ENCODE peak calls at places on chromosomes 13 and 19, in ten cellular contexts. One of them, this sample, is unnamed.

GRCh38 chr13:106522112-106522511 is 13.3 kb downstream of the EFNB2 start:
- DNase-seq in GM13976: no peak
- DNase-seq in NCI-H524: no peak
- DNase-seq in stimulated activated CD4-positive, alpha-beta T cell treated with anti-CD3 and anti-CD28 coated beads, Interleukin-2, amount 100 ng/mL, for 48 hours: no peak
- DNase-seq in NCI-H1092 treated with DMSO at 0.1 percent for 48 hours: no peak
- DNase-seq in fibroblast of pulmonary artery: no peak
- DNase-seq in WERI-Rb-1: no peak
- DNase-seq in NCI-H1436: no peak
- DNase-seq in NCI-H2029: no peak
- DNase-seq in neural crest cell: no peak
- DNase-seq in this sample: no peak

GRCh38 chr19:39846678-39847486 is 703 bp upstream of the FBL start:
- DNase-seq in GM13976: no peak
- DNase-seq in stimulated activated CD4-positive, alpha-beta T cell treated with anti-CD3 and anti-CD28 coated beads, Interleukin-2, amount 100 ng/mL, for 48 hours: no peak
- DNase-seq in NCI-H2029: no peak
- DNase-seq in WERI-Rb-1: peak; percentile 44
- DNase-seq in NCI-H1092 treated with DMSO at 0.1 percent for 48 hours: no peak
- DNase-seq in NCI-H1436: no peak
- DNase-seq in neural crest cell: no peak
- DNase-seq in NCI-H524: no peak
- DNase-seq in fibroblast of pulmonary artery: no peak
- DNase-seq in this sample: no peak

GRCh38 chr19:531009-531752 is 379 bp upstream of the CDC34 start:
- DNase-seq in NCI-H2029: peak; percentile 79
- DNase-seq in NCI-H524: peak; percentile 79
- DNase-seq in NCI-H1436: peak; percentile 83
- DNase-seq in NCI-H1092 treated with DMSO at 0.1 percent for 48 hours: peak; percentile 84
- DNase-seq in stimulated activated CD4-positive, alpha-beta T cell treated with anti-CD3 and anti-CD28 coated beads, Interleukin-2, amount 100 ng/mL, for 48 hours: peak; percentile 86
- DNase-seq in WERI-Rb-1: peak; percentile 94
- DNase-seq in fibroblast of pulmonary artery: peak; percentile 82
- DNase-seq in neural crest cell: peak; percentile 84
- DNase-seq in GM13976: peak; percentile 99
- DNase-seq in this sample: peak; percentile 79

GRCh38 chr19:56110515-56111448 is 10.3 kb downstream of the ZNF787 start:
- DNase-seq in NCI-H1092 treated with DMSO at 0.1 percent for 48 hours: no peak
- DNase-seq in stimulated activated CD4-positive, alpha-beta T cell treated with anti-CD3 and anti-CD28 coated beads, Interleukin-2, amount 100 ng/mL, for 48 hours: no peak
- DNase-seq in NCI-H524: no peak
- DNase-seq in NCI-H1436: no peak
- DNase-seq in NCI-H2029: no peak
- DNase-seq in fibroblast of pulmonary artery: peak; percentile 58
- DNase-seq in GM13976: peak; percentile 45
- DNase-seq in neural crest cell: no peak
- DNase-seq in WERI-Rb-1: peak; percentile 39
- DNase-seq in this sample: no peak

GRCh38 chr19:40739030-40739839 is 11.0 kb downstream of the ACTMAP start:
- DNase-seq in NCI-H2029: no peak
- DNase-seq in GM13976: no peak
- DNase-seq in neural crest cell: no peak
- DNase-seq in stimulated activated CD4-positive, alpha-beta T cell treated with anti-CD3 and anti-CD28 coated beads, Interleukin-2, amount 100 ng/mL, for 48 hours: no peak
- DNase-seq in NCI-H524: no peak
- DNase-seq in NCI-H1436: no peak
- DNase-seq in fibroblast of pulmonary artery: no peak
- DNase-seq in NCI-H1092 treated with DMSO at 0.1 percent for 48 hours: no peak
- DNase-seq in WERI-Rb-1: no peak
- DNase-seq in this sample: no peak

GRCh38 chr19:55638864-55639359 is 1.9 kb upstream of the ZNF580 start:
- DNase-seq in NCI-H1436: no peak
- DNase-seq in GM13976: no peak
- DNase-seq in NCI-H524: peak; percentile 80
- DNase-seq in stimulated activated CD4-positive, alpha-beta T cell treated with anti-CD3 and anti-CD28 coated beads, Interleukin-2, amount 100 ng/mL, for 48 hours: peak; percentile 54
- DNase-seq in fibroblast of pulmonary artery: peak; percentile 49
- DNase-seq in NCI-H2029: no peak
- DNase-seq in neural crest cell: peak; percentile 47
- DNase-seq in WERI-Rb-1: peak; percentile 77
- DNase-seq in NCI-H1092 treated with DMSO at 0.1 percent for 48 hours: no peak
- DNase-seq in this sample: no peak

GRCh38 chr13:36536546-36536945 is 104.3 kb downstream of the CCNA1 start:
- DNase-seq in NCI-H1092 treated with DMSO at 0.1 percent for 48 hours: peak; percentile 88
- DNase-seq in WERI-Rb-1: no peak
- DNase-seq in NCI-H1436: no peak
- DNase-seq in neural crest cell: no peak
- DNase-seq in GM13976: no peak
- DNase-seq in fibroblast of pulmonary artery: no peak
- DNase-seq in NCI-H524: no peak
- DNase-seq in NCI-H2029: no peak
- DNase-seq in stimulated activated CD4-positive, alpha-beta T cell treated with anti-CD3 and anti-CD28 coated beads, Interleukin-2, amount 100 ng/mL, for 48 hours: no peak
- DNase-seq in this sample: no peak

GRCh38 chr13:40377783-40378182 is 288.7 kb downstream of the FOXO1 start:
- DNase-seq in NCI-H2029: no peak
- DNase-seq in stimulated activated CD4-positive, alpha-beta T cell treated with anti-CD3 and anti-CD28 coated beads, Interleukin-2, amount 100 ng/mL, for 48 hours: peak; percentile 35
- DNase-seq in GM13976: no peak
- DNase-seq in fibroblast of pulmonary artery: peak; percentile 59
- DNase-seq in NCI-H524: no peak
- DNase-seq in neural crest cell: no peak
- DNase-seq in NCI-H1092 treated with DMSO at 0.1 percent for 48 hours: no peak
- DNase-seq in WERI-Rb-1: no peak
- DNase-seq in NCI-H1436: no peak
- DNase-seq in this sample: no peak

GRCh38 chr13:20499986-20500385 is 25.7 kb downstream of the CRYL1 start:
- DNase-seq in stimulated activated CD4-positive, alpha-beta T cell treated with anti-CD3 and anti-CD28 coated beads, Interleukin-2, amount 100 ng/mL, for 48 hours: no peak
- DNase-seq in GM13976: no peak
- DNase-seq in neural crest cell: no peak
- DNase-seq in fibroblast of pulmonary artery: no peak
- DNase-seq in WERI-Rb-1: no peak
- DNase-seq in NCI-H1436: no peak
- DNase-seq in NCI-H2029: no peak
- DNase-seq in NCI-H524: no peak
- DNase-seq in NCI-H1092 treated with DMSO at 0.1 percent for 48 hours: no peak
- DNase-seq in this sample: no peak

GRCh38 chr19:18657590-18658365 is 20.9 kb downstream of the KLHL26 start:
- DNase-seq in NCI-H1092 treated with DMSO at 0.1 percent for 48 hours: peak; percentile 20
- DNase-seq in NCI-H524: no peak
- DNase-seq in neural crest cell: peak; percentile 26
- DNase-seq in GM13976: peak; percentile 85
- DNase-seq in stimulated activated CD4-positive, alpha-beta T cell treated with anti-CD3 and anti-CD28 coated beads, Interleukin-2, amount 100 ng/mL, for 48 hours: no peak
- DNase-seq in NCI-H1436: peak; percentile 62
- DNase-seq in WERI-Rb-1: no peak
- DNase-seq in fibroblast of pulmonary artery: peak; percentile 98
- DNase-seq in NCI-H2029: no peak
- DNase-seq in this sample: peak; percentile 7

GRCh38 chr13:42745655-42746054 is 35.7 kb upstream of the FAM216B start:
- DNase-seq in NCI-H524: no peak
- DNase-seq in NCI-H1436: no peak
- DNase-seq in NCI-H2029: no peak
- DNase-seq in stimulated activated CD4-positive, alpha-beta T cell treated with anti-CD3 and anti-CD28 coated beads, Interleukin-2, amount 100 ng/mL, for 48 hours: no peak
- DNase-seq in WERI-Rb-1: no peak
- DNase-seq in neural crest cell: no peak
- DNase-seq in NCI-H1092 treated with DMSO at 0.1 percent for 48 hours: no peak
- DNase-seq in fibroblast of pulmonary artery: no peak
- DNase-seq in GM13976: no peak
- DNase-seq in this sample: no peak

GRCh38 chr13:110254751-110255553 is 52.0 kb downstream of the COL4A1 start:
- DNase-seq in NCI-H1436: no peak
- DNase-seq in NCI-H1092 treated with DMSO at 0.1 percent for 48 hours: no peak
- DNase-seq in fibroblast of pulmonary artery: no peak
- DNase-seq in NCI-H2029: no peak
- DNase-seq in neural crest cell: no peak
- DNase-seq in NCI-H524: no peak
- DNase-seq in stimulated activated CD4-positive, alpha-beta T cell treated with anti-CD3 and anti-CD28 coated beads, Interleukin-2, amount 100 ng/mL, for 48 hours: no peak
- DNase-seq in WERI-Rb-1: no peak
- DNase-seq in GM13976: no peak
- DNase-seq in this sample: no peak

GRCh38 chr19:48568345-48568886 is 16.4 kb downstream of the SULT2B1 start:
- DNase-seq in GM13976: no peak
- DNase-seq in fibroblast of pulmonary artery: peak; percentile 87
- DNase-seq in WERI-Rb-1: peak; percentile 69
- DNase-seq in neural crest cell: no peak
- DNase-seq in NCI-H1092 treated with DMSO at 0.1 percent for 48 hours: no peak
- DNase-seq in NCI-H2029: peak; percentile 82
- DNase-seq in NCI-H1436: no peak
- DNase-seq in stimulated activated CD4-positive, alpha-beta T cell treated with anti-CD3 and anti-CD28 coated beads, Interleukin-2, amount 100 ng/mL, for 48 hours: no peak
- DNase-seq in NCI-H524: peak; percentile 58
- DNase-seq in this sample: no peak

GRCh38 chr19:41194157-41194552 is 1.1 kb downstream of the CYP2S1 start:
- DNase-seq in neural crest cell: no peak
- DNase-seq in fibroblast of pulmonary artery: no peak
- DNase-seq in NCI-H1092 treated with DMSO at 0.1 percent for 48 hours: no peak
- DNase-seq in stimulated activated CD4-positive, alpha-beta T cell treated with anti-CD3 and anti-CD28 coated beads, Interleukin-2, amount 100 ng/mL, for 48 hours: no peak
- DNase-seq in NCI-H524: no peak
- DNase-seq in NCI-H1436: no peak
- DNase-seq in GM13976: no peak
- DNase-seq in NCI-H2029: no peak
- DNase-seq in WERI-Rb-1: no peak
- DNase-seq in this sample: no peak

GRCh38 chr19:10660346-10660745 is 6.2 kb downstream of the ILF3 start:
- DNase-seq in fibroblast of pulmonary artery: no peak
- DNase-seq in GM13976: no peak
- DNase-seq in NCI-H1436: no peak
- DNase-seq in stimulated activated CD4-positive, alpha-beta T cell treated with anti-CD3 and anti-CD28 coated beads, Interleukin-2, amount 100 ng/mL, for 48 hours: no peak
- DNase-seq in NCI-H1092 treated with DMSO at 0.1 percent for 48 hours: no peak
- DNase-seq in WERI-Rb-1: no peak
- DNase-seq in NCI-H524: no peak
- DNase-seq in neural crest cell: no peak
- DNase-seq in NCI-H2029: no peak
- DNase-seq in this sample: no peak

GRCh38 chr19:10096615-10096963 is 5.9 kb downstream of the ANGPTL6 start:
- DNase-seq in WERI-Rb-1: no peak
- DNase-seq in stimulated activated CD4-positive, alpha-beta T cell treated with anti-CD3 and anti-CD28 coated beads, Interleukin-2, amount 100 ng/mL, for 48 hours: no peak
- DNase-seq in NCI-H1092 treated with DMSO at 0.1 percent for 48 hours: no peak
- DNase-seq in NCI-H524: no peak
- DNase-seq in NCI-H1436: no peak
- DNase-seq in GM13976: no peak
- DNase-seq in neural crest cell: no peak
- DNase-seq in NCI-H2029: peak; percentile 38
- DNase-seq in fibroblast of pulmonary artery: no peak
- DNase-seq in this sample: no peak

GRCh38 chr13:75468098-75468497 is 13.9 kb downstream of the TBC1D4 start:
- DNase-seq in GM13976: no peak
- DNase-seq in WERI-Rb-1: no peak
- DNase-seq in stimulated activated CD4-positive, alpha-beta T cell treated with anti-CD3 and anti-CD28 coated beads, Interleukin-2, amount 100 ng/mL, for 48 hours: no peak
- DNase-seq in NCI-H524: no peak
- DNase-seq in fibroblast of pulmonary artery: peak; percentile 27
- DNase-seq in neural crest cell: no peak
- DNase-seq in NCI-H1092 treated with DMSO at 0.1 percent for 48 hours: no peak
- DNase-seq in NCI-H2029: no peak
- DNase-seq in NCI-H1436: no peak
- DNase-seq in this sample: no peak

GRCh38 chr13:94928127-94928526 is 215.8 kb upstream of the SOX21 start:
- DNase-seq in NCI-H2029: no peak
- DNase-seq in WERI-Rb-1: no peak
- DNase-seq in NCI-H1436: no peak
- DNase-seq in GM13976: no peak
- DNase-seq in neural crest cell: no peak
- DNase-seq in NCI-H1092 treated with DMSO at 0.1 percent for 48 hours: no peak
- DNase-seq in NCI-H524: no peak
- DNase-seq in fibroblast of pulmonary artery: no peak
- DNase-seq in stimulated activated CD4-positive, alpha-beta T cell treated with anti-CD3 and anti-CD28 coated beads, Interleukin-2, amount 100 ng/mL, for 48 hours: no peak
- DNase-seq in this sample: no peak

GRCh38 chr13:40072663-40073120 is 417.2 kb downstream of the COG6 start:
- DNase-seq in NCI-H524: no peak
- DNase-seq in NCI-H1436: no peak
- DNase-seq in neural crest cell: no peak
- DNase-seq in WERI-Rb-1: no peak
- DNase-seq in NCI-H1092 treated with DMSO at 0.1 percent for 48 hours: no peak
- DNase-seq in NCI-H2029: no peak
- DNase-seq in stimulated activated CD4-positive, alpha-beta T cell treated with anti-CD3 and anti-CD28 coated beads, Interleukin-2, amount 100 ng/mL, for 48 hours: no peak
- DNase-seq in GM13976: no peak
- DNase-seq in fibroblast of pulmonary artery: no peak
- DNase-seq in this sample: no peak

GRCh38 chr19:40228371-40228770 is 1.9 kb upstream of the CCNP start:
- DNase-seq in neural crest cell: no peak
- DNase-seq in NCI-H2029: no peak
- DNase-seq in NCI-H1092 treated with DMSO at 0.1 percent for 48 hours: no peak
- DNase-seq in stimulated activated CD4-positive, alpha-beta T cell treated with anti-CD3 and anti-CD28 coated beads, Interleukin-2, amount 100 ng/mL, for 48 hours: no peak
- DNase-seq in GM13976: no peak
- DNase-seq in WERI-Rb-1: no peak
- DNase-seq in NCI-H1436: no peak
- DNase-seq in NCI-H524: no peak
- DNase-seq in fibroblast of pulmonary artery: no peak
- DNase-seq in this sample: no peak

GRCh38 chr19:44808463-44809371 is at the start of gene BCAM:
- DNase-seq in NCI-H1436: no peak
- DNase-seq in NCI-H2029: peak; percentile 67
- DNase-seq in NCI-H1092 treated with DMSO at 0.1 percent for 48 hours: peak; percentile 21
- DNase-seq in fibroblast of pulmonary artery: peak; percentile 67
- DNase-seq in WERI-Rb-1: peak; percentile 39
- DNase-seq in stimulated activated CD4-positive, alpha-beta T cell treated with anti-CD3 and anti-CD28 coated beads, Interleukin-2, amount 100 ng/mL, for 48 hours: no peak
- DNase-seq in GM13976: peak; percentile 71
- DNase-seq in neural crest cell: peak; percentile 55
- DNase-seq in NCI-H524: no peak
- DNase-seq in this sample: no peak